ENCODE peak calls at places on chromosomes 12 and 14, in five cellular contexts. M, E, X, W and Z are unnamed samples.

GRCh38 chr12:121400332-121401139 is 618 bp downstream of the RNF34 start:
- DNase-seq in W (peak), E (peak), M (no peak), X (peak), Z (peak)

GRCh38 chr14:36167431-36167830 is 9.1 kb downstream of the PTCSC3 start:
- DNase-seq in E (no peak), X (no peak), W (no peak), M (no peak), Z (no peak)

GRCh38 chr12:54526800-54527630 is 22.4 kb upstream of the PDE1B start:
- DNase-seq in M (no peak), X (no peak), E (no peak), W (peak), Z (peak)

GRCh38 chr12:78240827-78241226 is 410.1 kb downstream of the NAV3 start:
- DNase-seq in E (no peak), M (no peak), W (no peak), X (no peak), Z (no peak)

GRCh38 chr12:120199595-120200306 is 1.2 kb downstream of the RPLP0 start:
- DNase-seq in X (no peak), E (no peak), W (no peak), M (no peak), Z (peak)

GRCh38 chr12:108756421-108756820 is 25.1 kb upstream of the CORO1C start:
- DNase-seq in M (no peak), W (no peak), X (no peak), E (no peak), Z (no peak)

GRCh38 chr14:102095871-102096568 is 9.2 kb upstream of the HSP90AA1 start:
- DNase-seq in M (no peak), W (peak), E (peak), X (no peak), Z (no peak)

GRCh38 chr12:53696285-53696654 is 20.4 kb upstream of the ATP5MC2 start:
- DNase-seq in X (peak), E (peak), W (peak), M (peak), Z (peak)

GRCh38 chr12:69405466-69405865 is 45.9 kb downstream of the YEATS4 start:
- DNase-seq in W (no peak), E (no peak), M (peak), X (no peak), Z (peak)

GRCh38 chr14:35384386-35385041 is 20.0 kb downstream of the NFKBIA start:
- DNase-seq in M (no peak), X (no peak), E (no peak), W (no peak), Z (peak)

GRCh38 chr12:121926874-121927706 is 8.7 kb downstream of the CFAP251 start:
- DNase-seq in M (no peak), X (peak), E (no peak), W (no peak), Z (no peak)

GRCh38 chr12:94147991-94148840 is at the start of gene PLXNC1:
- DNase-seq in X (no peak), W (no peak), M (peak), E (peak), Z (peak)

DNA sequence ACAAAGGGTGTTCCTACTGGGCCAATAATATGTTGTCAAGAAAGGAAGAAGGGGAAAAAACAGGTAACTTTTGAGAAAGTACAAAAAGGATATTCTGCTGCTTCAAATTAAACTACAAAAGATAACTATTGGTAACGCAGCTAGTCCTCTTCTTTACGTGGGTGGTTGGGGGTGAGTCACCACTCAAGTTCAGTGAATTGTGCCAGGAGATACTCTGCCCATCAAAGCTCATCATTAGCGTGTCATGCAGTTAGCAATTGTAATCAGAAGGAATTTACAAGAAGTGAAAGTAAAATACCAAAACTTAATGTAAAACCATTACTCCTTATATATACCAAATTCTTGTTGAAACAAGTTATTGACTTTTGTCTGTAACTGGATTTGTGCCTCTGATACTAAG is 342.0 kb downstream of the NPAS3 start:
- DNase-seq in M (no peak), E (no peak), X (no peak), W (no peak), Z (no peak)
- TF ChIP-seq RCOR1 in M (no peak), E (no peak), X (no peak), W (no peak), Z (no peak)

DNA sequence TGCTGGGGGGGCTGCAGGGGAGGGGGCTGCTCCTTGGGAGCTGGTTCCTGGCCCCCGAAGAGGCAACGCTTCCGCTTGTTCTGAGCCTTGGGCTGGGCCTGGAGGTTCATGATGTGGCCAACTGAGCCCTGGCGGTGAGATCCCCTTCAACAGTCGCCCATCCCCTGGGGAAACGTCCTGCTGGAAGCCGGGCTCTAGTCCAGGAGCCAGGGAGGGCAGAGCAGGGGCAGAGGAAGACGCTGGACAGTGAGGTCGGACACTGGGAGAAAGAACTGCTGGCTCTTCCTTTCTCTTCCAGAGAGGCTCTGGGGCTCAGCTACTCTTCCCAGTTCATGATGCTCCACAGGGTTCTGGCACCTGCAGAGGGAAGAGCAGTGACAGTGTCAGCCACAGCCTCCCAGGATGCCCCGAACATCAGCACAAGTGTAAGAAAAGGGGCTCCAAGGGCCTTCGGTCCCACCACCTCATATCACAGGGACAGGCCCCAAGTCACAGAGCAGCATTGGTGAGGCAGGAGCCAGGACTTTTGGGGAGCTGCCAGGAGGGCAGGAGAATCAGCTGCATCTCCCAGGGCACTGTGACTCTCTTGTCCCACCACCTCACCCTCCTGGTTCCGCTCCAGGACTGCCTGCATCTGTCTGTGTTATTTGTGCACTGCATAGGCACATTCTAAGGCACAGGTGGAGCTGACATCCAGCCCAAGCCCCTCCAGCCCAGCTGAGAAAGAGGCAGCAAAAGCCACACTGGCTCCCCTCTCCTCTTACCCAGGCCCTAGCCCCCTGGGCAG is 25.9 kb upstream of the PNMA1 start:
- DNase-seq in X (no peak), M (no peak), E (no peak), W (no peak), Z (no peak)
- TF ChIP-seq RCOR1 in X (no peak), M (no peak), E (no peak), W (no peak), Z (no peak)

DNA sequence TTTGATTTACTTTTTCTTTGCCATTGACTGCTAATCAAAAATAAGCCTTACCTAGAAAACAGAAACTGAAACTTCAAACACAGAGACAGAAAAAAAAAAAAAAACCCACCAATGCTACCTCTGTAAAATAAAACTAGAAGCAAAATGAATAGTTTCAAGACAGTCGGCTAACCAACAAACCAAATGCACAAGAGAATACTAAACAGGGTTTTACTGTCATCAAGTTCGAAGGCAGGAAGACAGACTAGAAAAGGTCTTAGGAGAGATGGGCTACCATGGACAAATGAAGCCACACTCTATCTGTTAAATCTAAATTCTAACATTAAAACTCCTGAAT is 59.5 kb downstream of the SEL1L start:
- DNase-seq in X (peak), W (no peak), M (no peak), E (no peak), Z (no peak)
- TF ChIP-seq RCOR1 in X (no peak), W (no peak), M (no peak), E (no peak), Z (no peak)

DNA sequence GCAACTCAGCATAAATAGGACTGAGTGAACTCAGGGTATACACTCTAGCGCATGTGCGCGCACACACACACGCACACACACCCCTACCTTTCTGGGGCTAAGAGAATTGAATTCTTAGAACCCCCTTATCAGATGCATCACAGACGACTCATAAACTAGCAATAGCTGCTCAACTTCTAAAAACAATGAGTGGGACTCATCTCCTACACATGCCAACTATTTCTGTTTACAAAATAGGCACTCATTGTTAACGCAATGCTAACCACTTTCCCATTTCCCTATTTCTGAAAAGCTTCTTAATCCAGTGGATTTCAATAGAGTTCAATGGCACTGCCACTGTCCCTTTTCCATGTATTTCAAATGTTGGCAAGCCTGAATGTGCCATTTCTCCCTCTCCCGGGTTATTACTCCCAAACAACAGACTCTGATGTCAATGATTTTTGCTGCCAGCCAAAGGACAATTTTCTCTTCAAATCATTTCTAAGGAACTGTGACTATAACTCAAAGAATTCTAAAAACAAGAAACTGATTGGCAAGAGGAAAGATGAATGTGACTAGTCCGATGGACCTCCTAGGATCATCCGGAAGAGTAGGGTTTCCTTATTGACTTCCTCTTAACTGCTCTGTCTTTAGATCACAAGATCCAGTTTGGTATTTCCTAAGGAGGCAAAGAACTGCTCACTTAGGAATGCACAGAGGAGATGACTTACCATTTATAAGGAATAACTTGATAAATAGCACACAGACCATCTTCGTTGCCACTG is 48.8 kb downstream of the SLC38A1 start:
- DNase-seq in X (no peak), W (peak), M (no peak), E (no peak), Z (peak)
- TF ChIP-seq RCOR1 in X (no peak), W (no peak), M (no peak), E (no peak), Z (no peak)

DNA sequence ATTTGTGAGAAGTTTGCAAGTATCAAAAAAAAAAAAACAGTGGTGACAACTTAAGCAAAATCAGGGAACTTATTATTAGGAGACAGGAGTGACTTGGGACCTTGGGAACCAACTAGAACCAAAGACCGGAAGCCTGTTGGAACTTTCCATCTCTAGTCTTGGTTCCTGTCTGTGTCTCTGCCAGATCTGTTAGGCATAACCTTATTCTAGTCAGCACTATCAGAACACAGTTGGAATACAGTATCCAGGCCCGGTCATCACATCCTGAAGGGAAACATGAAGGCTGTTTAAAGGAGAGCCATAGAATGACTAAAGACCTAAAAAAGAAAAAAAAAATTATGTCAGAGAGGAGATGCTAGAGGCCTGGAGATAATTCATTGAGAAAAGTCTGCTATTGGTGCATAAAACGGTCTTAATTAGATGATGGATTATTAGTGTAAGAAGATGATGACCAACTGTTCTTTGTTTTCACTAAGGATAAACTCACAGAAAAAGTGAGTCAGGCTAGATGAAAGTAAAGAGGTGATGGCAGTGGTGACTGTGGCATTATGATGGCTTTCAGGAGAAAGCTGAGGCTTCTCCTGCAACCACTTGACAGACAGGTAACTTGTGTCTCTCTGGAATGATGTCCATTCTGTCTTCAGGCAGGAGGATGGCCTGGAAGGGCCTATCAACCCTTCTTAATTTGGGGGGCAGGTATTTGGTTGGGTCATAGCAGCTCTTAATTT is 28.2 kb downstream of the DACT1 start:
- DNase-seq in E (no peak), W (no peak), X (no peak), M (no peak), Z (no peak)
- TF ChIP-seq RCOR1 in E (no peak), W (no peak), X (no peak), M (no peak), Z (no peak)

GRCh38 chr12:107134558-107134957 is 41.2 kb upstream of the CRY1 start:
- DNase-seq in W (peak), X (no peak), E (no peak), M (peak), Z (no peak)
- TF ChIP-seq RCOR1 in W (no peak), X (no peak), E (no peak), M (no peak), Z (no peak)

DNA sequence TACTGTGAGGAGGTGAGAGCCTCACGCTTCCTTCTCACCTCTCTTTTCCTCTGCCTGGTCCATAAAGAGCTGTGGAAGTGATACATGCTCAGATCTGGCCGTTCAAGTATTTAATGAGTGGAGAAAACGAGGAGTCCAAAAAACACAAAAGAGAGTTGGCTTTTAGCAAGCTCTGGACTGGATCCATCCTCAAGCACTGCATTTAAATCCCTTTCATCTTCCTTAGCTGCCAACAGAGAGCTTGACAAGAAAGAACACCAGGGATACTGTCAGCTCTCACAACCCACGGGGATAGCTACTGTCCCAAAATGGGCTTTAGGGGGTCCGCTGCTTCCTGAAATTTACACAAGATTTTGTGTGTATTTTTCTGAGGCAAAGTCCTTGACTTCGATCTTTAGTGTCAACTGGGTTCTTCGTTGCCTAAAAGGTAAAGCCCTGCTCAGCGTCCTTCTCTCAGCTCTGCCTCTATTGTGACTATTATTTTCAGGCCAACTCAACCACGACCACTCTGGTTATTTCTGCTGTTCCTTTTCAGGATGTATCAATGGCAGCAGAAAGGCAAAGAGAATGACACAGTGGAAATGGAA is 120.9 kb downstream of the TMTC1 start:
- DNase-seq in X (no peak), M (no peak), E (no peak), W (no peak), Z (no peak)
- TF ChIP-seq RCOR1 in X (no peak), M (no peak), E (no peak), W (no peak), Z (no peak)